ENCODE peak calls at places on chromosomes 7 and 10, in ten cellular contexts. L is cardiac muscle cell; C is uterus; P is BE2C; T is GM23248; B is left ventricle myocardium inferior; U is CD4-positive, CD25-positive, alpha-beta regulatory T cell; F is colonic mucosa; H is tibial nerve; Y is CD8-positive, alpha-beta memory T cell. X is an unnamed sample. For H3K4me1 and H3K27me3, the result is how much of the 10 kb centered on the place peaks cover.

GRCh38 chr7:49158321-49158720 is 234.0 kb downstream of the CDC14C start:
- DNase-seq in L (no peak), C (no peak), P (no peak), T (no peak), B (no peak), U (no peak), F (no peak), H (no peak), Y (no peak), X (no peak)

GRCh38 chr7:37052673-37053072 is 328.4 kb upstream of the AOAH start:
- DNase-seq in L (peak), C (no peak), P (no peak), T (peak), B (no peak), U (no peak), F (peak), H (no peak), Y (no peak), X (no peak)

GRCh38 chr7:981793-982510 is 1.0 kb upstream of the CYP2W1 start:
- DNase-seq in L (no peak), C (no peak), P (no peak), T (no peak), B (no peak), U (no peak), F (peak), H (no peak), Y (no peak), X (no peak)

GRCh38 chr7:96248405-96248804 is 73.5 kb downstream of the SLC25A13 start:
- DNase-seq in L (no peak), C (no peak), P (no peak), T (no peak), B (no peak), U (no peak), F (no peak), H (no peak), Y (no peak), X (no peak)

GRCh38 chr10:52359466-52359865 is 45.4 kb downstream of the DKK1 start:
- DNase-seq in L (no peak), C (no peak), P (no peak), T (no peak), B (no peak), U (no peak), F (no peak), H (no peak), Y (no peak), X (no peak)

GRCh38 chr7:108420482-108420908 is 35.7 kb downstream of the NRCAM start:
- DNase-seq in L (no peak), C (no peak), P (no peak), T (no peak), B (no peak), U (no peak), F (no peak), H (no peak), Y (no peak), X (no peak)

GRCh38 chr7:142811154-142811737 is 40.5 kb downstream of the PRSS2 start:
- DNase-seq in L (peak), C (no peak), P (no peak), T (peak), B (no peak), U (peak), F (no peak), H (no peak), Y (peak), X (peak)

GRCh38 chr7:157495594-157495993 is 158.8 kb downstream of the DNAJB6 start:
- DNase-seq in L (no peak), C (no peak), P (no peak), T (no peak), B (no peak), U (no peak), F (no peak), H (no peak), Y (no peak), X (no peak)

GRCh38 chr7:53350241-53350640 is 314.8 kb downstream of the POM121L12 start:
- DNase-seq in L (peak), C (no peak), P (peak), T (no peak), B (no peak), U (no peak), F (peak), H (no peak), Y (no peak), X (no peak)

GRCh38 chr7:132485600-132486594 is 90.4 kb downstream of the PLXNA4 start:
- DNase-seq in L (peak), C (peak), P (no peak), T (no peak), B (peak), U (peak), F (no peak), H (peak), Y (peak), X (no peak)

GRCh38 chr10:80452069-80452468 is 2.0 kb upstream of the TSPAN14 start:
- DNase-seq in L (no peak), C (no peak), P (no peak), T (no peak), B (no peak), U (no peak), F (no peak), H (no peak), Y (no peak), X (no peak)

GRCh38 chr7:33836797-33837355 is 68.5 kb upstream of the BMPER start:
- DNase-seq in L (no peak), C (no peak), P (peak), T (no peak), B (no peak), U (no peak), F (no peak), H (no peak), Y (no peak), X (peak)

GRCh38 chr7:36658603-36659516 is 65.4 kb downstream of the AOAH start:
- DNase-seq in L (no peak), C (no peak), P (no peak), T (peak), B (no peak), U (no peak), F (no peak), H (peak), Y (no peak), X (peak)

GRCh38 chr7:40874756-40875155 is 740.0 kb downstream of the SUGCT start:
- DNase-seq in L (no peak), C (no peak), P (no peak), T (no peak), B (no peak), U (no peak), F (no peak), H (no peak), Y (no peak), X (no peak)

GRCh38 chr7:94055963-94056362 is 51.8 kb upstream of the BET1 start:
- DNase-seq in L (no peak), C (no peak), P (no peak), T (peak), B (no peak), U (no peak), F (no peak), H (no peak), Y (no peak), X (no peak)

GRCh38 chr10:35739998-35740397 is 97.9 kb upstream of the FZD8 start:
- DNase-seq in L (no peak), C (no peak), P (no peak), T (peak), B (no peak), U (no peak), F (no peak), H (no peak), Y (no peak), X (no peak)

GRCh38 chr10:80168679-80169380 is 36.3 kb downstream of the PLAC9 start:
- DNase-seq in L (no peak), C (no peak), P (no peak), T (no peak), B (no peak), U (no peak), F (no peak), H (no peak), Y (peak), X (no peak)

GRCh38 chr10:73967022-73967429 is 30.9 kb upstream of the VCL start:
- DNase-seq in L (no peak), C (no peak), P (no peak), T (no peak), B (no peak), U (no peak), F (no peak), H (no peak), Y (no peak), X (no peak)

GRCh38 chr10:118986815-118987790 is 42.4 kb upstream of the NANOS1 start:
- DNase-seq in L (no peak), C (no peak), P (no peak), T (no peak), B (no peak), U (no peak), F (no peak), H (no peak), Y (no peak), X (no peak)

GRCh38 chr7:130831817-130832481 is 97.9 kb upstream of the KLF14 start:
- DNase-seq in L (peak), C (no peak), P (no peak), T (peak), B (no peak), U (peak), F (no peak), H (no peak), Y (peak), X (peak)

GRCh38 chr10:78991187-78991586 is 77.6 kb upstream of the ZMIZ1 start:
- DNase-seq in L (no peak), C (no peak), P (no peak), T (peak), B (no peak), U (peak), F (no peak), H (no peak), Y (no peak), X (no peak)

GRCh38 chr7:127809285-127809702 is 157.3 kb downstream of the SND1 start:
- DNase-seq in L (peak), C (no peak), P (peak), T (peak), B (no peak), U (no peak), F (no peak), H (no peak), Y (no peak), X (no peak)

GRCh38 chr7:99387912-99388311 is 13.4 kb downstream of the ARPC1B start:
- DNase-seq in L (no peak), C (no peak), P (no peak), T (no peak), B (no peak), U (no peak), F (no peak), H (no peak), Y (no peak), X (no peak)

GRCh38 chr7:25432807-25433206 is 204.5 kb upstream of the NPVF start:
- DNase-seq in L (no peak), C (no peak), P (no peak), T (no peak), B (no peak), U (no peak), F (no peak), H (no peak), Y (no peak), X (no peak)

GRCh38 chr10:75428434-75429158 is 2.8 kb upstream of the LRMDA start:
- DNase-seq in L (no peak), C (peak), P (no peak), T (peak), B (no peak), U (no peak), F (no peak), H (no peak), Y (no peak), X (no peak)

GRCh38 chr7:75776295-75776971 is 4.4 kb upstream of the CCL26 start:
- DNase-seq in L (no peak), C (no peak), P (no peak), T (peak), B (no peak), U (peak), F (no peak), H (no peak), Y (peak), X (no peak)

GRCh38 chr10:12382157-12382548 is 32.8 kb downstream of the CAMK1D start:
- DNase-seq in L (no peak), C (no peak), P (no peak), T (no peak), B (no peak), U (no peak), F (no peak), H (no peak), Y (no peak), X (no peak)

GRCh38 chr7:92997719-92998118 is 120.1 kb downstream of the SAMD9 start:
- DNase-seq in L (no peak), C (no peak), P (no peak), T (no peak), B (no peak), U (no peak), F (no peak), H (no peak), Y (no peak), X (no peak)

GRCh38 chr10:116274141-116274861 is 1.3 kb upstream of the GFRA1 start:
- DNase-seq in L (peak), C (no peak), P (no peak), T (peak), B (peak), U (no peak), F (no peak), H (no peak), Y (no peak), X (no peak)

GRCh38 chr7:20307119-20307518 is 23.6 kb upstream of the ITGB8 start:
- DNase-seq in L (no peak), C (no peak), P (no peak), T (peak), B (no peak), U (no peak), F (no peak), H (no peak), Y (no peak), X (peak)

GRCh38 chr10:129908406-129908805 is 55.7 kb downstream of the EBF3 start:
- DNase-seq in L (no peak), C (no peak), P (no peak), T (no peak), B (no peak), U (no peak), F (no peak), H (no peak), Y (no peak), X (no peak)

GRCh38 chr10:126160971-126161630 is 227.2 kb downstream of the ADAM12 start:
- DNase-seq in L (no peak), C (no peak), P (no peak), T (no peak), B (no peak), U (no peak), F (no peak), H (no peak), Y (no peak), X (peak)

GRCh38 chr7:138207555-138207971 is 131.3 kb downstream of the AKR1D1 start:
- DNase-seq in L (no peak), C (no peak), P (no peak), T (no peak), B (no peak), U (no peak), F (no peak), H (no peak), Y (no peak), X (peak)
- H3K4me1 ChIP-seq in L (under half), C (under half), P (under half), T (under half), B (under half), U (under half), F (under half), H (under half), Y (under half), X (under half)

GRCh38 chr7:18497800-18498199 is 2.3 kb downstream of the HDAC9 start:
- DNase-seq in L (no peak), C (no peak), P (no peak), T (no peak), B (no peak), U (no peak), F (no peak), H (no peak), Y (no peak), X (no peak)

GRCh38 chr7:18496336-18496700 is 769 bp downstream of the HDAC9 start:
- DNase-seq in L (no peak), C (no peak), P (no peak), T (no peak), B (no peak), U (no peak), F (no peak), H (no peak), Y (no peak), X (no peak)

GRCh38 chr7:18498327-18498726 is 2.8 kb downstream of the HDAC9 start:
- DNase-seq in L (no peak), C (no peak), P (no peak), T (no peak), B (no peak), U (no peak), F (no peak), H (no peak), Y (no peak), X (no peak)

GRCh38 chr7:18495412-18496335 is at the start of gene HDAC9:
- DNase-seq in L (peak), C (peak), P (peak), T (peak), B (peak), U (no peak), F (no peak), H (no peak), Y (no peak), X (peak)

GRCh38 chr7:18497082-18497481 is 1.5 kb downstream of the HDAC9 start:
- DNase-seq in L (no peak), C (no peak), P (no peak), T (no peak), B (no peak), U (no peak), F (no peak), H (no peak), Y (no peak), X (no peak)
- H3K4me3 ChIP-seq in L (peak), C (peak), P (peak), T (no peak), B (peak), U (peak), F (no peak), H (no peak), Y (no peak), X (peak)

GRCh38 chr10:100562008-100562672 is 26.4 kb downstream of the HIF1AN start:
- DNase-seq in L (peak), C (no peak), P (peak), T (peak), B (peak), U (peak), F (peak), H (peak), Y (peak), X (peak)
- H3K27me3 ChIP-seq in L (under half), C (under half), P (under half), T (under half), B (half or more), U (under half), F (under half), H (half or more), Y (under half), X (under half)

GRCh38 chr10:103853428-103854264 is 1.7 kb downstream of the SH3PXD2A start:
- DNase-seq in L (no peak), C (no peak), P (no peak), T (no peak), B (no peak), U (no peak), F (peak), H (no peak), Y (no peak), X (no peak)
- H3K4me1 ChIP-seq in L (under half), C (under half), P (under half), T (half or more), B (half or more), U (under half), F (under half), H (under half), Y (under half), X (under half)

DNA sequence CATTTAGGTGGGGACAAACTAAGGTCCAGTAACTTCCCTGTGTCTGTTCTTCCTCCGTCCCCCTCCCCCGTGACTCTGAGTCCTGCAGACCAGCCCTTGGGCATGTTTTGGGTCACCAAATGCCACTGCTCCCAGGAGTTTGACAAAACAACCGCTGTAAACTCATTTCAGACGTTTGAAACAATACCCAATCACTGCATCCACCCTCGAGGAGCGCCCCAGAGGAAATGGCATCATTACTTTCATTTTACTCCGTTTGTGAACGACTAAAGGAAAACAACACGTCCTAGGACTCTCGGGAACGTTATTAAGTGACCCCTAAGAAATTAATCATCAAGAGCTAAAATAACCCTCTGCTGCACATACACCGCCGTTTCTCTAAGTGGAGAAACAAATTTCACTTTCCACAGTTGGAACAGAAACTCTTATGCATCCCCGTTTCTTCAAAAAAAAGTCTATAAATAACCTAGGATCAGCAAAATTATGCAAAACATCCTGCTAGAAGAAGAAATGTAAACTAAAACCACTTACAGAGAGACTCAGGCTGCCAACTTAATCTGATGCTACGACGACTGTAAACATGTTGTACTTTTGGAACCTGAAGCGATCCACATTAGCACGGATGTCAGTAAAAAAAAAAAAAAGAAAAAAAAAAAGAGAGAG is 109.9 kb upstream of the EFCAB10 start:
- DNase-seq in L (no peak), C (peak), P (no peak), T (peak), B (no peak), U (peak), F (no peak), H (no peak), Y (peak), X (peak)
- H3K4me3 ChIP-seq in L (no peak), C (peak), P (peak), T (peak), B (peak), U (peak), F (peak), H (peak), Y (peak), X (peak)

GRCh38 chr10:8055420-8056349 is 1.2 kb downstream of the GATA3 start:
- DNase-seq in L (no peak), C (no peak), P (no peak), T (no peak), B (no peak), U (no peak), F (no peak), H (no peak), Y (no peak), X (no peak)
- H3K27me3 ChIP-seq in L (half or more), C (under half), P (under half), T (half or more), B (half or more), U (under half), F (half or more), H (half or more), Y (under half), X (under half)

DNA sequence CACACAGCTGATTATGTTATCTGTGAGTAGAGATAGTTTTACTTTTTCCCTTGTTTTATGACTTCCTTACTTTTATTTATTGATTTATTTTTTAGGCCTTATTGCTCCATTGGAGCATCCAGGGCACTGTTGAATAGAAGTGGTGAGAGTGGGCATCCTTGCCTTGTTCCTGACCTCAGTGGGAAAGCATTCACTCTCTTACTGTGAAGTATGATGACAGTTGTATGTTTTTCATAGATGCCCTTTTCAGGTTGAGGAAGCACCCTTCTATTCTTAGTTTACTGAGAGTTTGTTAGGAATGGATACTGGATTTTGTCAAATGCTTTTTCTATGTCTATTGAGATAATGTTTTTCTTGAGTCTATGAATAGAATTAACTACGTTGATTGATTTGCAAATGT is 88.6 kb downstream of the XRCC2 start:
- DNase-seq in L (no peak), C (no peak), P (no peak), T (peak), B (no peak), U (no peak), F (no peak), H (no peak), Y (no peak), X (no peak)
- H3K4me1 ChIP-seq in L (under half), C (under half), P (under half), T (under half), B (under half), U (under half), F (under half), H (under half), Y (under half), X (under half)

GRCh38 chr7:155517969-155518368 is 28.4 kb downstream of the CNPY1 start:
- DNase-seq in L (no peak), C (no peak), P (no peak), T (no peak), B (no peak), U (no peak), F (no peak), H (no peak), Y (no peak), X (no peak)

GRCh38 chr7:155518633-155519032 is 27.7 kb downstream of the CNPY1 start:
- DNase-seq in L (no peak), C (no peak), P (no peak), T (no peak), B (no peak), U (no peak), F (no peak), H (no peak), Y (no peak), X (no peak)

GRCh38 chr7:155521007-155521742 is 25.2 kb downstream of the CNPY1 start:
- DNase-seq in L (no peak), C (no peak), P (no peak), T (no peak), B (no peak), U (no peak), F (no peak), H (no peak), Y (no peak), X (no peak)

GRCh38 chr7:155521743-155522398 is 24.5 kb downstream of the CNPY1 start:
- DNase-seq in L (no peak), C (no peak), P (no peak), T (no peak), B (no peak), U (no peak), F (no peak), H (no peak), Y (no peak), X (no peak)

DNA sequence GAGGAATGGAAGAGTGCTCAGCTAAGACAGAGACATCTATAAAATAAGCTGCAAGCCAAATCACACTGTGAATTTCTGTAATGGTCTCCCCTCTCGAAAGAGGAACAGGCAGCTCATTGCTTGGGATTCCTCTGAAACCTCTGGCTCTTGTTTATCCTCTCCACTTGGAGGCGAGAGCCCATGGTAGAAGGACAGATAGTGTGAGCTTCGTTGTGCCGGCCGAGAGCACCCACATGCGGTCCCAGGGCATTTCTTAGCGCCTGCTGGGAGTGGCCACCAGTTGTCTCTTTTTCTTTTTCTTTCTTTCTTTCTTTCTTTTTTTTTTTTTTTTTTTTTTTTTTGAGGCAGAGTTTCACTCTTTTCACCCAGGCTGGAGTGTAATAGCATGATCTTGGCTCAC is 26.2 kb downstream of the CNPY1 start:
- DNase-seq in L (no peak), C (no peak), P (no peak), T (no peak), B (no peak), U (no peak), F (no peak), H (no peak), Y (no peak), X (no peak)
- H3K4me3 ChIP-seq in L (no peak), C (no peak), P (no peak), T (no peak), B (no peak), U (no peak), F (no peak), H (no peak), Y (no peak), X (no peak)

X was measured in HAP-1.